ENCODE peak calls at places on chromosomes 12 and 14, in four cellular contexts. X, M, G and A are unnamed samples. For H3K4me1 and H3K27me3, the result is how much of the 10 kb centered on the place peaks cover.

GRCh38 chr14:30874999-30875787 is 834 bp downstream of the COCH start:
- DNase-seq in M (no peak), X (no peak), G (no peak), A (no peak)

GRCh38 chr12:10669533-10669932 is 4.3 kb downstream of the STYK1 start:
- DNase-seq in M (no peak), G (no peak), X (no peak), A (no peak)

GRCh38 chr12:1646908-1647669 is 18.1 kb downstream of the WNT5B start:
- DNase-seq in M (no peak), G (no peak), X (no peak), A (no peak)

GRCh38 chr12:53287741-53288216 is 7.6 kb upstream of the PFDN5 start:
- DNase-seq in X (peak), M (peak), G (peak), A (peak)

GRCh38 chr14:20630340-20631022 is 11.0 kb downstream of the OR6S1 start:
- DNase-seq in G (no peak), M (peak), X (peak), A (no peak)

GRCh38 chr12:43255642-43256041 is 296.4 kb downstream of the ADAMTS20 start:
- DNase-seq in M (no peak), X (no peak), G (no peak), A (no peak)

GRCh38 chr12:45934956-45935355 is 55.4 kb downstream of the SCAF11 start:
- DNase-seq in X (no peak), G (no peak), M (no peak), A (no peak)

GRCh38 chr12:58368001-58368400 is 426.6 kb downstream of the ATP23 start:
- DNase-seq in G (no peak), X (no peak), M (no peak), A (no peak)

GRCh38 chr12:117100251-117100650 is 1.0 kb upstream of the TESC start:
- DNase-seq in X (no peak), G (no peak), M (peak), A (no peak)

GRCh38 chr12:46562625-46563228 is 190.2 kb upstream of the SLC38A2 start:
- DNase-seq in X (peak), G (no peak), M (peak), A (no peak)

GRCh38 chr14:35229495-35230089 is 62.6 kb upstream of the PSMA6 start:
- DNase-seq in M (peak), G (no peak), X (no peak), A (no peak)

GRCh38 chr14:89366580-89367448 is 50.2 kb downstream of the FOXN3 start:
- DNase-seq in G (peak), X (no peak), M (no peak), A (no peak)

GRCh38 chr14:31297701-31298344 is 90.2 kb upstream of the HECTD1 start:
- DNase-seq in G (no peak), X (peak), M (no peak), A (no peak)

GRCh38 chr14:21072102-21072501 is 2.0 kb downstream of the ARHGEF40 start:
- DNase-seq in G (no peak), M (peak), X (no peak), A (no peak)

GRCh38 chr12:43278268-43278832 is 273.7 kb downstream of the ADAMTS20 start:
- DNase-seq in G (no peak), M (no peak), X (no peak), A (no peak)

GRCh38 chr12:127293507-127294310 is 973.3 kb upstream of the TMEM132C start:
- DNase-seq in M (peak), G (no peak), X (peak), A (no peak)

GRCh38 chr14:65019944-65020566 is 33.4 kb downstream of the FNTB start:
- DNase-seq in X (peak), G (no peak), M (peak), A (no peak)

GRCh38 chr12:4108803-4109345 is 164.7 kb upstream of the CCND2 start:
- DNase-seq in G (no peak), X (peak), M (no peak), A (no peak)

GRCh38 chr12:16626991-16627390 is 21.0 kb upstream of the LMO3 start:
- DNase-seq in G (no peak), M (no peak), X (no peak), A (no peak)

GRCh38 chr14:64684091-64684490 is 20.1 kb upstream of the PLEKHG3 start:
- DNase-seq in M (peak), G (no peak), X (no peak), A (no peak)

GRCh38 chr14:103070971-103071542 is 13.0 kb upstream of the LBHD2 start:
- DNase-seq in M (no peak), X (no peak), G (peak), A (no peak)

GRCh38 chr12:109462868-109463692 is 14.0 kb downstream of the KCTD10 start:
- DNase-seq in M (peak), X (peak), G (peak), A (no peak)

DNA sequence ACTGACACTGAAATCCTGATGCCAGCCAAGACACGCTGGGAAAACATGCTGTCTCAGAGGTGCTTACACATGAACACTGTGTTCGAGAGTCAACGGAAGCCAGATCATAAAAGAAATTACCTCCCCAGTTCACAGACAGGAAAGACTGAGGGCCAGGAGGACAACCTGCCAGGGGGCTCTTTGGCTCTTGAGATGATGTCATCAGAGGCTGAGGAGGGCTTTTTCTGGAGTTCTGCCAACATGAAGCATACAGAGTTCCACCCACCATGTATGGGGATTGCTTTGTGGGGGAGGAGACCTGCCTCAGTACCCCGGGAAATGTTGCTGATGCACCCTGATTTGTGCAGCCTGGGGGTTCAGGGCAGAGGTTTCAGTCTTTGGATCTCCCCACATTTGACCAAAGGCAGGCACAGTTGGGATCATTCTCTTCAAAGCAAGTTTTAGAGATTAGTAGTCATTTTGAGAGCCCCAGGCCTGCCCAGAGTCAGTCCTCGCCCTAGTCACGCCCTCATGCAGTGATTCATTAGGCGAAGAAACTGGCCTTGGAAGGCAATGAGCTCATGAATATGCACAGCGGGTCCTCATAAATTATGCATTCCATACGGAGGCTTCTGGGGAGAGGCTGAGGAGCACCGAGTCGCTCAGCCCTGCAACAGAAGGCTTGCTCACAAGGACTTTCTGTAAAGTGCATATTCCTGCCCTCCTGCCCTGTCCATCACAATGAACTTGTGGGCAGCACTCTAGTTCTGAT is 34.9 kb upstream of the EML1 start:
- DNase-seq in X (peak), G (peak), M (peak), A (no peak)
- H3K4me1 ChIP-seq in X (under half), G (under half), M (under half), A (under half)

GRCh38 chr14:106203438-106203837 is 677.1 kb downstream of the TMEM121 start:
- DNase-seq in G (no peak), M (no peak), X (no peak), A (no peak)

GRCh38 chr14:106204063-106204462 is 677.7 kb downstream of the TMEM121 start:
- DNase-seq in X (no peak), M (no peak), G (no peak), A (no peak)

GRCh38 chr14:106201376-106201775 is 675.0 kb downstream of the TMEM121 start:
- DNase-seq in M (no peak), G (no peak), X (no peak), A (no peak)

DNA sequence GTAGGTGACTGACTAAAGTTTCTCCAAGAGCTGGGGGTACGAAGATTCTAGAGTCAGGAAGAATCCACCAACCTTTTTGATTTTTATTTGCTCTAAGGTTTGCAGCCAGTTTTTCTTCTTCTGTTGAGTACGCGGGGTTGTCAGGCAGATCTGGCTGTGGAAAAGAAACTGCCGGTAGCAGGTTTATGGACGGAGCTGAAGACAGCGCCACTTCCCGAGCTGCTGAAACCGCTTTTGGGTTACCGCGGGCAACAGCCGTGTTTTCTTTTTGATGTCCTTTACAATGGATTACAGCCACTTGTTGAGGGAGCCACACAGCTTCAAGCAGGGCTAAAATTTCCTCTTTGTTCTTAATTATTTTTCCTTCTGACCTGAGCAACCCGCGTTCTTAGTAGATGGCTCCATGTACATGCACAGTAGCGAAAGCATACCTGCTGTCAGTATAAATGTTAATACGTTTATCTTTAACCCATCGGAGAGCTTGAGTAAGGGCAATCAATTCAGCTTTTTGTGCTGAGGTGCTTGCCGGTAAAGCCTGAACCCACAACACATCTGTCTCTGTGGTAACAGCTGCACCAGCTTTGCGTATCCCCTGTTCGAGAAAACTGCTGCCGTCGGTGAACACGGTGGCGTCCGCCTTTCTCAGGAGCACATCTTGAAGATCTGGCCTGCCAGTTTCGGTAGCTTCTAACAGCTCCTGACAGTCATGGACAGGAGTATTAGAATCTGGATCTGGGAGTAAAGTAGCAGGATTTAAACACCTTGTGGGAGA is 674.3 kb downstream of the TMEM121 start:
- DNase-seq in X (no peak), M (no peak), G (no peak), A (no peak)
- H3K27me3 ChIP-seq in X (under half), M (under half), G (under half), A (under half)

GRCh38 chr14:44166611-44167010 is 340.5 kb downstream of the FSCB start:
- DNase-seq in X (no peak), M (no peak), G (no peak), A (no peak)

GRCh38 chr14:44170099-44170498 is 337.0 kb downstream of the FSCB start:
- DNase-seq in G (no peak), M (peak), X (no peak), A (no peak)

GRCh38 chr14:44165286-44165685 is 341.8 kb downstream of the FSCB start:
- DNase-seq in M (no peak), X (no peak), G (no peak), A (no peak)

GRCh38 chr14:44168566-44168965 is 338.5 kb downstream of the FSCB start:
- DNase-seq in G (no peak), M (no peak), X (no peak), A (no peak)

GRCh38 chr14:44170554-44170953 is 336.5 kb downstream of the FSCB start:
- DNase-seq in G (no peak), M (no peak), X (no peak), A (no peak)
- H3K4me1 ChIP-seq in G (under half), M (under half), X (under half), A (under half)

GRCh38 chr14:69573841-69574265 is 818 bp downstream of the CCDC177 start:
- DNase-seq in X (no peak), M (peak), G (no peak), A (no peak)
- H3K27me3 ChIP-seq in X (under half), M (under half), G (half or more), A (under half)